ENCODE peak calls at places on chromosomes 2 and 18, in nine cellular contexts. P is GM10248, U is pancreas, O is coronary artery, N is epithelial cell of proximal tubule, L is right lobe of liver, R is AG10803, Z is fibroblast of pulmonary artery, A is WTC11. H is an unnamed sample.

GRCh38 chr2:111897924-111898702 is at the start of gene MERTK:
- DNase-seq in P (peak; percentile 80), U (peak; percentile 94), O (peak; percentile 92), N (no peak), L (peak; percentile 95), R (peak; percentile 20), Z (peak; percentile 78), A (peak; percentile 91), H (peak; percentile 26)

GRCh38 chr2:219126555-219126954 is 34.1 kb downstream of the NHEJ1 start:
- DNase-seq in P (no peak), U (no peak), O (no peak), N (peak; percentile 77), L (no peak), R (no peak), Z (peak; percentile 24), A (no peak), H (no peak)

GRCh38 chr2:190649035-190649797 is at the start of gene NAB1:
- DNase-seq in P (peak; percentile 71), U (peak; percentile 87), O (peak; percentile 86), N (no peak), L (peak; percentile 75), R (peak; percentile 38), Z (peak; percentile 54), A (peak; percentile 60), H (peak; percentile 66)

GRCh38 chr2:214578395-214578794 is 167.5 kb downstream of the VWC2L start:
- DNase-seq in P (no peak), U (no peak), O (no peak), N (no peak), L (no peak), R (no peak), Z (no peak), A (no peak), H (no peak)

GRCh38 chr2:231648579-231649174 is 56.0 kb downstream of the TEX44 start:
- DNase-seq in P (peak; percentile 75), U (peak; percentile 93), O (no peak), N (no peak), L (peak; percentile 80), R (peak; percentile 34), Z (peak; percentile 62), A (peak; percentile 84), H (peak; percentile 44)

GRCh38 chr18:44507729-44508325 is 172.9 kb upstream of the SETBP1 start:
- DNase-seq in P (no peak), U (no peak), O (no peak), N (no peak), L (peak; percentile 57), R (no peak), Z (peak; percentile 78), A (no peak), H (peak; percentile 23)

GRCh38 chr2:177078416-177078815 is 134.2 kb upstream of the HNRNPA3 start:
- DNase-seq in P (no peak), U (no peak), O (no peak), N (no peak), L (peak; percentile 93), R (peak; percentile 30), Z (peak; percentile 7), A (no peak), H (no peak)

GRCh38 chr2:201532686-201533304 is 81.3 kb downstream of the STRADB start:
- DNase-seq in P (peak; percentile 25), U (no peak), O (no peak), N (no peak), L (no peak), R (peak; percentile 91), Z (peak; percentile 61), A (no peak), H (no peak)

GRCh38 chr2:237566401-237567235 is at the start of gene PRLH:
- DNase-seq in P (no peak), U (no peak), O (no peak), N (no peak), L (peak; percentile 75), R (no peak), Z (no peak), A (no peak), H (no peak)

GRCh38 chr18:6486313-6486712 is 71.6 kb upstream of the L3MBTL4 start:
- DNase-seq in P (no peak), U (no peak), O (no peak), N (no peak), L (no peak), R (no peak), Z (no peak), A (no peak), H (no peak)

GRCh38 chr2:172102858-172103359 is at the start of gene DLX2:
- DNase-seq in P (peak; percentile 88), U (peak; percentile 90), O (no peak), N (no peak), L (peak; percentile 85), R (peak; percentile 86), Z (peak; percentile 88), A (peak; percentile 95), H (peak; percentile 72)

GRCh38 chr2:42939411-42940206 is 147.2 kb upstream of the HAAO start:
- DNase-seq in P (no peak), U (no peak), O (peak; percentile 71), N (no peak), L (no peak), R (no peak), Z (no peak), A (no peak), H (no peak)

GRCh38 chr18:46313521-46313920 is 209.3 kb downstream of the HAUS1 start:
- DNase-seq in P (no peak), U (no peak), O (no peak), N (no peak), L (no peak), R (no peak), Z (no peak), A (no peak), H (no peak)

GRCh38 chr2:201886504-201886903 is 80.2 kb downstream of the CDK15 start:
- DNase-seq in P (no peak), U (no peak), O (no peak), N (peak; percentile 42), L (no peak), R (peak; percentile 39), Z (no peak), A (no peak), H (no peak)

GRCh38 chr2:36549063-36549662 is 48.8 kb downstream of the FEZ2 start:
- DNase-seq in P (no peak), U (no peak), O (no peak), N (no peak), L (no peak), R (no peak), Z (peak; percentile 65), A (no peak), H (no peak)
- TF ChIP-seq CTCF in P (no peak), U (no peak), O (no peak), N (no peak), L (no peak), R (no peak), Z (no peak), A (no peak), H (no peak)

DNA sequence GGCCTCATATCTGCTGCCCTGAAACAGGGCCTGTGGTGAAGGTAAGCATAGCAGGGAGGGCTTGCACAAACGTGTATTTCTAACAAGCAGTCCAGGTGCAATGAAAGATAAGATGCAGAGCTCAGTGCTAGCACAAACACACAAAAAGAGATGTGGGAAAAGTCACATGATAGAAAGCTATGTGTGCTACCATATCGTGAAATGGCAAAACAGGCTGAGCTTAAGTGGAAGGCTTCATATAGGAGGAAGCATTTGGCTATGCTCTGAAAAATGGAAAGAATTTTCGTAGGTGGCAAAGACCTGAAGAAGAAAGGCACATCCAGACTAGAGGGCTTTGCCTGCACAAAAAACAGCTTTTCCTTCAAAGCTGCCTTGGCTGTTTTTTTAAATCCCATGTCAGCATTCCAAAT is 10.2 kb downstream of the RSAD2 start:
- DNase-seq in P (no peak), U (no peak), O (no peak), N (no peak), L (no peak), R (no peak), Z (no peak), A (no peak), H (no peak)
- TF ChIP-seq CTCF in P (no peak), U (no peak), O (no peak), N (no peak), L (no peak), R (no peak), Z (no peak), A (no peak), H (no peak)

GRCh38 chr2:196640031-196640548 is 575 bp downstream of the CCDC150 start:
- DNase-seq in P (no peak), U (no peak), O (no peak), N (no peak), L (no peak), R (no peak), Z (no peak), A (no peak), H (no peak)
- TF ChIP-seq CTCF in P (no peak), U (no peak), O (no peak), N (no peak), L (no peak), R (no peak), Z (no peak), A (no peak), H (no peak)

GRCh38 chr18:57447154-57447621 is 12.0 kb downstream of the ONECUT2 start:
- DNase-seq in P (no peak), U (no peak), O (no peak), N (no peak), L (peak; percentile 72), R (no peak), Z (peak; percentile 43), A (peak; percentile 85), H (no peak)
- TF ChIP-seq CTCF in P (no peak), U (no peak), O (no peak), N (no peak), L (no peak), R (no peak), Z (no peak), A (no peak), H (no peak)

GRCh38 chr2:50749226-50749625 is 282.7 kb downstream of the NRXN1 start:
- DNase-seq in P (no peak), U (no peak), O (no peak), N (no peak), L (no peak), R (no peak), Z (no peak), A (no peak), H (no peak)

GRCh38 chr2:50748652-50749174 is 283.2 kb downstream of the NRXN1 start:
- DNase-seq in P (no peak), U (no peak), O (no peak), N (no peak), L (no peak), R (no peak), Z (no peak), A (no peak), H (no peak)

GRCh38 chr2:50751255-50752069 is 280.5 kb downstream of the NRXN1 start:
- DNase-seq in P (no peak), U (no peak), O (no peak), N (peak; percentile 9), L (no peak), R (no peak), Z (peak; percentile 10), A (no peak), H (no peak)

GRCh38 chr2:50743471-50743870 is 288.5 kb downstream of the NRXN1 start:
- DNase-seq in P (no peak), U (no peak), O (no peak), N (no peak), L (no peak), R (no peak), Z (no peak), A (no peak), H (no peak)

DNA sequence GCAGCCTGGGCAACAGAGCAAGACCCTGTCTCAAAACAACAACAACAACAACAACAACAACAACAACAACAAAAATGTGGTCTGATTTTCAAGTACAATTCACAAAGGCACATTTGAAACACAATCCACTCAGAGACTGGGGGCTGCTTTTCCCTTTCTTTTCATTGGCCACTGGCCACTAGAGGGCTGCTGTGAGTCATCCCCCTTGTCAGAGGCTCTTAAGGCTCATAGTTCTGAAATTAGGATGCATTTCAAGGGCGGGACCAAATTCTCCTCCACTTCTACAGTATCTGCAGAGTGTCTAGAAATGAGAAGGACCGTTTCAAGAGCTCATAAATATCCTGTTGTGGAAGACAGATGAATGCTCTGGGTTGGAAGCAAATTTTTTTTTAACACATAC is 285.4 kb downstream of the NRXN1 start:
- DNase-seq in P (no peak), U (no peak), O (no peak), N (no peak), L (no peak), R (no peak), Z (peak; percentile 29), A (peak; percentile 65), H (no peak)
- TF ChIP-seq CTCF in P (peak; percentile 41), U (peak; percentile 22), O (no peak), N (peak; percentile 88), L (peak; percentile 62), R (peak; percentile 36), Z (peak; percentile 62), A (peak; percentile 66), H (no peak)